ENCODE peak calls at places on chromosome 10, in seven cellular contexts. Z is CD4-positive, alpha-beta T cell; A is effector memory CD4-positive, alpha-beta T cell; B is frontal cortex; Q is left colon; E is mesothelial cell of epicardium; N is ecto neural progenitor cell. W is an unnamed sample.

GRCh38 chr10:114271779-114272167 is 32.7 kb downstream of the VWA2 start:
- DNase-seq in B (no peak), A (no peak), Q (no peak), E (no peak), Z (no peak), N (no peak), W (no peak)

GRCh38 chr10:75776738-75777504 is 345.5 kb downstream of the LRMDA start:
- DNase-seq in Z (no peak), B (no peak), N (no peak), A (no peak), Q (no peak), E (no peak), W (no peak)

GRCh38 chr10:10785627-10786333 is 231.9 kb upstream of the CELF2 start:
- DNase-seq in B (no peak), Q (no peak), Z (no peak), A (no peak), E (no peak), N (no peak), W (no peak)

GRCh38 chr10:48363617-48364355 is 57.3 kb downstream of the MAPK8 start:
- DNase-seq in E (no peak), Z (no peak), Q (no peak), A (no peak), B (peak; percentile 23), N (no peak), W (peak; percentile 78)

GRCh38 chr10:32692174-32692573 is 246.2 kb downstream of the CCDC7 start:
- DNase-seq in B (no peak), Q (no peak), A (no peak), N (no peak), Z (no peak), E (no peak), W (no peak)

GRCh38 chr10:12534824-12535223 is 185.5 kb downstream of the CAMK1D start:
- DNase-seq in B (no peak), E (no peak), Q (no peak), A (no peak), Z (no peak), N (no peak), W (no peak)

GRCh38 chr10:101011517-101012423 is 12.2 kb downstream of the LZTS2 start:
- DNase-seq in Q (no peak), B (no peak), Z (no peak), E (no peak), N (no peak), A (no peak), W (no peak)

GRCh38 chr10:82194419-82194818 is 319.4 kb downstream of the NRG3 start:
- DNase-seq in Z (no peak), E (no peak), Q (no peak), N (no peak), A (no peak), B (no peak), W (no peak)

GRCh38 chr10:95818663-95819062 is 62.7 kb downstream of the ENTPD1 start:
- DNase-seq in B (no peak), A (no peak), Z (no peak), E (no peak), N (no peak), Q (no peak), W (no peak)

GRCh38 chr10:113304726-113305125 is 248.1 kb upstream of the HABP2 start:
- DNase-seq in B (no peak), Z (no peak), Q (no peak), N (no peak), A (no peak), E (no peak), W (no peak)

GRCh38 chr10:124569623-124570470 is 108.2 kb downstream of the LHPP start:
- DNase-seq in A (no peak), B (no peak), E (no peak), Z (no peak), N (no peak), Q (no peak), W (no peak)

GRCh38 chr10:76632158-76633051 is 1005.2 kb downstream of the KCNMA1 start:
- DNase-seq in E (no peak), B (peak; percentile 20), A (no peak), Q (no peak), Z (no peak), N (no peak), W (peak; percentile 18)

GRCh38 chr10:53997953-53998352 is 803.1 kb downstream of the PCDH15 start:
- DNase-seq in E (no peak), A (no peak), B (no peak), Z (no peak), N (no peak), Q (no peak), W (no peak)

GRCh38 chr10:114379631-114380041 is 24.7 kb downstream of the AFAP1L2 start:
- DNase-seq in Z (no peak), Q (no peak), A (no peak), N (no peak), E (no peak), B (no peak), W (no peak)

GRCh38 chr10:78644550-78644949 is 424.2 kb upstream of the ZMIZ1 start:
- DNase-seq in Q (no peak), Z (no peak), E (no peak), A (no peak), B (no peak), N (no peak), W (no peak)

GRCh38 chr10:119360181-119360921 is 153.0 kb downstream of the GRK5 start:
- DNase-seq in B (no peak), E (no peak), Z (peak; percentile 13), Q (no peak), A (no peak), N (no peak), W (no peak)

GRCh38 chr10:88841316-88842111 is 10.1 kb downstream of the ANKRD22 start:
- DNase-seq in Z (no peak), E (no peak), Q (no peak), N (no peak), B (no peak), A (no peak), W (no peak)

GRCh38 chr10:124614003-124614659 is 130.0 kb downstream of the FAM53B start:
- DNase-seq in N (no peak), E (no peak), Q (no peak), Z (no peak), B (no peak), A (no peak), W (no peak)

GRCh38 chr10:114879541-114880158 is 58.1 kb downstream of the FHIP2A start:
- DNase-seq in E (no peak), A (no peak), N (peak; percentile 63), B (no peak), Q (no peak), Z (peak; percentile 11), W (no peak)

GRCh38 chr10:48775206-48775517 is 90.5 kb downstream of the WDFY4 start:
- DNase-seq in E (no peak), N (no peak), Q (no peak), Z (no peak), A (no peak), B (no peak), W (no peak)

GRCh38 chr10:110212119-110213006 is 5.0 kb downstream of the MXI1 start:
- DNase-seq in A (peak; percentile 45), Q (peak; percentile 82), N (no peak), E (no peak), Z (peak; percentile 40), B (no peak), W (no peak)

GRCh38 chr10:76558586-76558985 is 1079.0 kb downstream of the KCNMA1 start:
- DNase-seq in A (no peak), Z (no peak), B (no peak), Q (no peak), N (no peak), E (no peak), W (no peak)

GRCh38 chr10:45460235-45460878 is 86.3 kb downstream of the ALOX5 start:
- DNase-seq in N (no peak), Q (no peak), B (no peak), A (no peak), E (no peak), Z (no peak), W (no peak)

GRCh38 chr10:21732067-21732772 is 198.2 kb downstream of the MLLT10 start:
- DNase-seq in N (peak; percentile 78), E (peak; percentile 46), B (peak; percentile 54), Q (no peak), Z (no peak), A (no peak), W (no peak)